ENCODE peak calls at places on chromosomes 7 and 10, in seven cellular contexts. D is CD8-positive, alpha-beta memory T cell; U is A549; Q is cardiac muscle cell; Z is fibroblast of lung; M is lower lobe of right lung; J is CD8-positive, alpha-beta T cell. B is an unnamed sample.

GRCh38 chr7:122304604-122304975 is at the start of gene FEZF1:
- DNase-seq in U (no peak), Q (no peak), J (no peak), D (no peak), Z (no peak), M (peak), B (no peak)

GRCh38 chr10:88289342-88289741 is 293.8 kb downstream of the RNLS start:
- DNase-seq in M (no peak), Z (no peak), D (no peak), U (no peak), J (no peak), Q (no peak), B (no peak)

GRCh38 chr10:15879663-15880062 is 19.4 kb upstream of the MINDY3 start:
- DNase-seq in Q (no peak), M (no peak), Z (no peak), D (no peak), J (no peak), U (no peak), B (no peak)

GRCh38 chr7:11858026-11858425 is 26.0 kb upstream of the THSD7A start:
- DNase-seq in U (no peak), D (no peak), Q (no peak), J (no peak), Z (no peak), M (no peak), B (no peak)

GRCh38 chr7:5594616-5595544 is 171.2 kb upstream of the TNRC18 start:
- DNase-seq in Z (peak), D (no peak), Q (peak), U (peak), M (no peak), J (no peak), B (no peak)

GRCh38 chr7:80611779-80612178 is 26.7 kb upstream of the CD36 start:
- DNase-seq in U (peak), D (no peak), M (peak), J (no peak), Q (no peak), Z (peak), B (peak)

GRCh38 chr10:49280001-49280408 is 19.0 kb upstream of the C10orf71 start:
- DNase-seq in M (no peak), U (no peak), Q (no peak), J (no peak), D (no peak), Z (peak), B (no peak)

GRCh38 chr10:17736223-17736622 is 15.8 kb upstream of the TMEM236 start:
- DNase-seq in Z (no peak), D (no peak), M (no peak), Q (no peak), J (no peak), U (no peak), B (no peak)

GRCh38 chr10:121683803-121684202 is 85.6 kb upstream of the FGFR2 start:
- DNase-seq in D (no peak), Z (no peak), M (no peak), U (no peak), Q (no peak), J (no peak), B (no peak)

GRCh38 chr10:17217661-17218306 is 10.3 kb upstream of the VIM start:
- DNase-seq in Z (peak), D (no peak), U (no peak), M (no peak), Q (no peak), J (no peak), B (no peak)

GRCh38 chr7:90726623-90727022 is 130.5 kb downstream of the CDK14 start:
- DNase-seq in U (no peak), Q (peak), J (no peak), M (no peak), D (no peak), Z (peak), B (no peak)

GRCh38 chr7:121259826-121260225 is 69.0 kb upstream of the WNT16 start:
- DNase-seq in D (no peak), J (no peak), M (no peak), Z (no peak), Q (no peak), U (no peak), B (no peak)

GRCh38 chr10:102267748-102268147 is 22.4 kb downstream of the GBF1 start:
- DNase-seq in M (no peak), Q (no peak), U (no peak), Z (peak), J (no peak), D (no peak), B (no peak)

GRCh38 chr10:30968711-30969110 is 63.0 kb downstream of the ZNF438 start:
- DNase-seq in D (no peak), J (no peak), M (no peak), Q (no peak), Z (no peak), U (no peak), B (no peak)

GRCh38 chr10:16923309-16923708 is 106.1 kb upstream of the RSU1 start:
- DNase-seq in Z (no peak), J (no peak), D (no peak), M (no peak), U (no peak), Q (no peak), B (no peak)

GRCh38 chr10:16652154-16652553 is 130.5 kb upstream of the C1QL3 start:
- DNase-seq in U (peak), J (no peak), D (no peak), M (no peak), Z (peak), Q (no peak), B (no peak)

GRCh38 chr10:3568983-3569382 is 216.0 kb downstream of the KLF6 start:
- DNase-seq in M (no peak), U (no peak), D (no peak), Z (no peak), J (no peak), Q (no peak), B (no peak)

GRCh38 chr7:130008941-130009847 is 42.0 kb downstream of the ZC3HC1 start:
- DNase-seq in U (peak), M (peak), Q (no peak), D (no peak), Z (peak), J (no peak), B (peak)

GRCh38 chr7:28682811-28683210 is 270.5 kb downstream of the CREB5 start:
- DNase-seq in M (no peak), D (no peak), Z (peak), J (no peak), U (no peak), Q (no peak), B (no peak)

GRCh38 chr10:6396652-6397051 is 183.4 kb downstream of the PRKCQ start:
- DNase-seq in Z (peak), D (no peak), J (no peak), U (no peak), Q (no peak), M (no peak), B (no peak)
- H3K27ac ChIP-seq in Z (no peak), D (no peak), J (no peak), U (peak), Q (no peak), M (no peak), B (no peak)

GRCh38 chr7:43249808-43250145 is 137.3 kb downstream of the HECW1 start:
- DNase-seq in Z (no peak), Q (no peak), J (no peak), D (no peak), U (peak), M (no peak), B (no peak)
- H3K27ac ChIP-seq in Z (peak), Q (no peak), J (no peak), D (no peak), U (peak), M (no peak), B (peak)

GRCh38 chr10:73576178-73576889 is 14.8 kb downstream of the USP54 start:
- DNase-seq in Z (peak), D (no peak), M (no peak), U (peak), Q (no peak), J (no peak), B (no peak)

GRCh38 chr10:73581912-73582311 is 9.2 kb downstream of the USP54 start:
- DNase-seq in U (no peak), M (no peak), Z (no peak), J (no peak), D (no peak), Q (no peak), B (no peak)

GRCh38 chr10:73576890-73577591 is 14.1 kb downstream of the USP54 start:
- DNase-seq in M (no peak), U (no peak), J (no peak), Z (peak), D (no peak), Q (no peak), B (no peak)

GRCh38 chr10:73577788-73578187 is 13.4 kb downstream of the USP54 start:
- DNase-seq in Z (peak), D (no peak), Q (peak), M (peak), J (no peak), U (peak), B (no peak)
- H3K27ac ChIP-seq in Z (no peak), D (no peak), Q (peak), M (peak), J (no peak), U (no peak), B (no peak)

GRCh38 chr10:80144302-80145131 is 12.0 kb downstream of the PLAC9 start:
- DNase-seq in Z (no peak), M (no peak), D (no peak), U (no peak), Q (no peak), J (peak), B (peak)
- H3K27ac ChIP-seq in Z (no peak), M (peak), D (no peak), U (peak), Q (no peak), J (no peak), B (peak)

GRCh38 chr7:154929006-154929726 is 73.8 kb downstream of the PAXIP1 start:
- DNase-seq in J (no peak), M (no peak), U (no peak), Q (no peak), Z (no peak), D (no peak), B (no peak)
- H3K27ac ChIP-seq in J (peak), M (peak), U (peak), Q (no peak), Z (peak), D (peak), B (peak)

DNA sequence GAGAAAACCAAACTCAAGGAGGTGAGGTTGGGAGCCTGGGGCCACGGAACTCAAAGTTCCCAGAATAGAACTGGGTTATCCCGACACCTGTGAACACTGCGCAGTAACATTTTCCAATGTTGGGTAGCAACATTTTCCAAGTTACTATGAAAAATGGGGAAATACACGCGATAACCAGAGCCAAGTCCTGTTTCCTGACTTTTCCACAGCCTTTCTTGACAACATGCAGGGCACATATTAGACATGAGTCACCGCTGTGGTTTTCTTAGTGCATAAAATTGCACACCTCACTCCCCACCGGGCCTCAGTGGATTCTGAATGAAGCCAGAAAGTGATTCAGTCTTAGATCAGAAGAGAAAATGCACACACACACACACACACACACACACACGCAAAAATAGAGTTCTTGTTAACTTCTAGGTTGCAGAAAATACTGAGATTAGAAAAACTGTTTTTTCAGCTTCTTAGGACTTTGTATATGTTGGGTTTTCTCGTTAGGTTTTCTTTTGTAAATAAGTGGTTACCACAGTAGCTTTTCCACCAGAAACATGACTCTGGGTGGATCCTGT is 70.0 kb downstream of the CAMK1D start:
- DNase-seq in Q (no peak), Z (peak), J (peak), M (no peak), D (peak), U (peak), B (no peak)
- H3K27ac ChIP-seq in Q (no peak), Z (no peak), J (no peak), M (no peak), D (no peak), U (peak), B (peak)

GRCh38 chr7:46554688-46555422 is 633.8 kb upstream of the IGFBP3 start:
- DNase-seq in Z (peak), Q (no peak), U (no peak), M (no peak), D (no peak), J (no peak), B (no peak)

GRCh38 chr7:46558482-46559193 is 637.6 kb upstream of the IGFBP3 start:
- DNase-seq in U (peak), Q (no peak), J (no peak), D (no peak), M (no peak), Z (peak), B (no peak)

GRCh38 chr7:46557295-46557711 is 636.2 kb upstream of the IGFBP3 start:
- DNase-seq in J (no peak), M (no peak), Q (no peak), Z (peak), U (peak), D (no peak), B (peak)

DNA sequence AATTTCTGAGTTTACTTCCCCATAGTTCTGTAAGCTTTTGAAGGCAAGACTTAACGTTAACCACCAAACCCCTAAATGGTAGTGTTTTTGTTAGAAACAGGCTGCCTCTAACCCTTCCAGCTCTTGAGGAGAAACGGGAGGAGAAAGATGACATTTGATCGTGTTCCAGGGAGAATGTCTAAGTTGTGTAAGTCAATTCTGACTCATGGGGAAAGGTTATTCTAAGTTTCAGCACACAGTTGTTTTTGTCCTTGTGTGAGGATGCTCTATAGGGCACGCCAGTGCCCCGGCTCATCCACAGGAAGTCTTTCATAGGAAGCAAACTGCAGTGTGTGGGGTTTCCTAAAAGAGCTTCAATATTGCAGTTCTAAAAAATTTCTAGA is 638.1 kb upstream of the IGFBP3 start:
- DNase-seq in D (no peak), M (no peak), Z (peak), J (no peak), Q (no peak), U (peak), B (no peak)
- H3K27ac ChIP-seq in D (no peak), M (no peak), Z (peak), J (no peak), Q (no peak), U (peak), B (no peak)

GRCh38 chr7:94396606-94397005 is 1.9 kb downstream of the COL1A2 start:
- DNase-seq in D (no peak), Q (no peak), M (no peak), Z (peak), J (no peak), U (no peak), B (no peak)
- H3K27ac ChIP-seq in D (no peak), Q (no peak), M (peak), Z (peak), J (no peak), U (no peak), B (peak)

B was measured in Peyer's patch.